ENCODE peak calls at places on chromosomes 11 and 22, in five cellular contexts. One of them, this sample, is unnamed.

GRCh38 chr11:76885390-76886097 is 24.8 kb downstream of the ACER3 start:
- DNase-seq in kidney epithelial cell: peak; percentile 88
- DNase-seq in head of caudate nucleus: no peak
- DNase-seq in hypothalamus: no peak
- DNase-seq in T-helper 9 cell: no peak
- DNase-seq in this sample: no peak

GRCh38 chr11:17256512-17256911 is 20.0 kb upstream of the NUCB2 start:
- DNase-seq in kidney epithelial cell: no peak
- DNase-seq in head of caudate nucleus: no peak
- DNase-seq in hypothalamus: no peak
- DNase-seq in T-helper 9 cell: no peak
- DNase-seq in this sample: no peak

GRCh38 chr22:45455212-45455611 is 41.7 kb downstream of the RIBC2 start:
- DNase-seq in kidney epithelial cell: no peak
- DNase-seq in head of caudate nucleus: no peak
- DNase-seq in hypothalamus: no peak
- DNase-seq in T-helper 9 cell: no peak
- DNase-seq in this sample: no peak

GRCh38 chr22:17784776-17785175 is 10.5 kb upstream of the BID start:
- DNase-seq in kidney epithelial cell: no peak
- DNase-seq in head of caudate nucleus: no peak
- DNase-seq in hypothalamus: no peak
- DNase-seq in T-helper 9 cell: no peak
- DNase-seq in this sample: no peak

GRCh38 chr11:108629274-108629673 is 35.6 kb upstream of the DDX10 start:
- DNase-seq in kidney epithelial cell: no peak
- DNase-seq in head of caudate nucleus: no peak
- DNase-seq in hypothalamus: no peak
- DNase-seq in T-helper 9 cell: no peak
- DNase-seq in this sample: no peak

GRCh38 chr11:1194977-1195689 is 27.7 kb upstream of the MUC5B start:
- DNase-seq in kidney epithelial cell: no peak
- DNase-seq in head of caudate nucleus: no peak
- DNase-seq in hypothalamus: no peak
- DNase-seq in T-helper 9 cell: no peak
- DNase-seq in this sample: peak; percentile 9

GRCh38 chr11:2298795-2299747 is 2.6 kb downstream of the C11orf21 start:
- DNase-seq in kidney epithelial cell: no peak
- DNase-seq in head of caudate nucleus: no peak
- DNase-seq in hypothalamus: no peak
- DNase-seq in T-helper 9 cell: no peak
- DNase-seq in this sample: no peak

GRCh38 chr22:20201837-20202392 is 51.1 kb upstream of the CCDC188 start:
- DNase-seq in kidney epithelial cell: no peak
- DNase-seq in head of caudate nucleus: no peak
- DNase-seq in hypothalamus: no peak
- DNase-seq in T-helper 9 cell: no peak
- DNase-seq in this sample: no peak

GRCh38 chr11:102986815-102987214 is 31.3 kb upstream of the MMP13 start:
- DNase-seq in kidney epithelial cell: peak; percentile 58
- DNase-seq in head of caudate nucleus: no peak
- DNase-seq in hypothalamus: no peak
- DNase-seq in T-helper 9 cell: no peak
- DNase-seq in this sample: no peak

GRCh38 chr11:75424396-75424795 is 8.6 kb downstream of the KLHL35 start:
- DNase-seq in kidney epithelial cell: no peak
- DNase-seq in head of caudate nucleus: no peak
- DNase-seq in hypothalamus: no peak
- DNase-seq in T-helper 9 cell: no peak
- DNase-seq in this sample: no peak

GRCh38 chr11:69238562-69239319 is 55.2 kb upstream of the MYEOV start:
- DNase-seq in kidney epithelial cell: no peak
- DNase-seq in head of caudate nucleus: no peak
- DNase-seq in hypothalamus: no peak
- DNase-seq in T-helper 9 cell: no peak
- DNase-seq in this sample: peak; percentile 47

GRCh38 chr11:93392862-93393261 is 62.3 kb downstream of the DEUP1 start:
- DNase-seq in kidney epithelial cell: no peak
- DNase-seq in head of caudate nucleus: no peak
- DNase-seq in hypothalamus: no peak
- DNase-seq in T-helper 9 cell: no peak
- DNase-seq in this sample: no peak

GRCh38 chr11:69899957-69900821 is 81.0 kb upstream of the FGF3 start:
- DNase-seq in kidney epithelial cell: no peak
- DNase-seq in head of caudate nucleus: no peak
- DNase-seq in hypothalamus: no peak
- DNase-seq in T-helper 9 cell: no peak
- DNase-seq in this sample: no peak

GRCh38 chr22:16806401-16806800 is 18.8 kb downstream of the XKR3 start:
- DNase-seq in kidney epithelial cell: no peak
- DNase-seq in head of caudate nucleus: no peak
- DNase-seq in hypothalamus: no peak
- DNase-seq in T-helper 9 cell: no peak
- DNase-seq in this sample: no peak

GRCh38 chr11:106391771-106392412 is 314.4 kb downstream of the AASDHPPT start:
- DNase-seq in kidney epithelial cell: no peak
- DNase-seq in head of caudate nucleus: no peak
- DNase-seq in hypothalamus: no peak
- DNase-seq in T-helper 9 cell: no peak
- DNase-seq in this sample: no peak

GRCh38 chr22:20566420-20567260 is 59.2 kb downstream of the MED15 start:
- DNase-seq in kidney epithelial cell: no peak
- DNase-seq in head of caudate nucleus: peak; percentile 43
- DNase-seq in hypothalamus: no peak
- DNase-seq in T-helper 9 cell: peak; percentile 62
- DNase-seq in this sample: no peak

GRCh38 chr11:69142894-69143293 is 12.8 kb upstream of the SMIM38 start:
- DNase-seq in kidney epithelial cell: no peak
- DNase-seq in head of caudate nucleus: no peak
- DNase-seq in hypothalamus: no peak
- DNase-seq in T-helper 9 cell: no peak
- DNase-seq in this sample: no peak

GRCh38 chr22:20109411-20110358 is 6.2 kb upstream of the RANBP1 start:
- DNase-seq in kidney epithelial cell: no peak
- DNase-seq in head of caudate nucleus: no peak
- DNase-seq in hypothalamus: no peak
- DNase-seq in T-helper 9 cell: no peak
- DNase-seq in this sample: no peak

This sample was measured in GM20000.